ENCODE peak calls at places on chromosome 1, in six cellular contexts. Y is BJ, S is colonic mucosa, I is fibroblast of lung, F is left ventricle myocardium inferior, W is adipocyte. N is an unnamed sample. For H3K36me3 and H3K27me3, the result is how much of the 10 kb centered on the place peaks cover.

GRCh38 chr1:58813361-58813760 is 29.5 kb upstream of the JUN start:
- DNase-seq in Y (no peak), S (no peak), I (peak), F (no peak), W (no peak), N (no peak)

GRCh38 chr1:75908717-75909152 is 23.5 kb downstream of the ASB17 start:
- DNase-seq in Y (no peak), S (no peak), I (peak), F (no peak), W (peak), N (peak)

GRCh38 chr1:36781098-36781497 is 253.2 kb downstream of the GRIK3 start:
- DNase-seq in Y (no peak), S (no peak), I (no peak), F (no peak), W (no peak), N (no peak)

GRCh38 chr1:86845514-86845913 is 68.4 kb downstream of the SELENOF start:
- DNase-seq in Y (no peak), S (no peak), I (no peak), F (no peak), W (no peak), N (no peak)

GRCh38 chr1:201113451-201114244 is 1.4 kb upstream of the CACNA1S start:
- DNase-seq in Y (no peak), S (no peak), I (no peak), F (no peak), W (no peak), N (no peak)

GRCh38 chr1:53642215-53642555 is 96.8 kb downstream of the GLIS1 start:
- DNase-seq in Y (no peak), S (no peak), I (no peak), F (no peak), W (no peak), N (no peak)

GRCh38 chr1:74773540-74773939 is 40.6 kb downstream of the TYW3 start:
- DNase-seq in Y (no peak), S (no peak), I (no peak), F (no peak), W (no peak), N (no peak)

GRCh38 chr1:185559684-185560310 is 174.4 kb upstream of the HMCN1 start:
- DNase-seq in Y (no peak), S (peak), I (peak), F (peak), W (peak), N (peak)

GRCh38 chr1:244049142-244049968 is 1.7 kb upstream of the ZBTB18 start:
- DNase-seq in Y (no peak), S (peak), I (peak), F (peak), W (peak), N (no peak)

DNA sequence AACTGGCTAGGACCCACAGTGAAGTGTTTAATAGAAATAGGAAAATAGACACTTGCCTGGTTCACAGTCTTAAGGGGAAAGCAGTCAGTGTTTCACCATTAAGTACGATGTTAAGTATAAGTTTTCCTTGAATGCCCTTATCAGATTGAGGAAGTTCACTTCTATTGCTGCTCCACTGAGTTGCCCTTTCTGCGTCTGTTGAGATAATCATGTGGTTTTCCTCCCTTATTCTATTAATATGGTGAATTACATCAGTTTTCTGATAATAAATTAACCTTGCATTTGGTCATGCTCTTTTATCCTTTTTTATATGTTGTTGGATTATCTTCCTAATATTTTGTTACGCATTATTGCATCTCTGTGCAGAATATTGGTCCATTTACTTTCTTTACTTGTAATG is 21.4 kb downstream of the UTS2 start:
- DNase-seq in Y (no peak), S (no peak), I (no peak), F (no peak), W (no peak), N (no peak)
- H3K36me3 ChIP-seq in Y (under half), S (under half), I (under half), F (half or more), W (half or more), N (under half)

GRCh38 chr1:32363713-32364112 is 1.4 kb downstream of the TSSK3 start:
- DNase-seq in Y (no peak), S (no peak), I (no peak), F (no peak), W (no peak), N (no peak)
- H3K4me3 ChIP-seq in Y (no peak), S (no peak), I (no peak), F (no peak), W (no peak), N (no peak)

GRCh38 chr1:39677645-39678044 is 5.7 kb upstream of the NT5C1A start:
- DNase-seq in Y (no peak), S (no peak), I (no peak), F (no peak), W (no peak), N (no peak)
- H3K27me3 ChIP-seq in Y (under half), S (under half), I (under half), F (under half), W (half or more), N (under half)

GRCh38 chr1:61266738-61267137 is 184.4 kb downstream of the NFIA start:
- DNase-seq in Y (no peak), S (no peak), I (no peak), F (no peak), W (no peak), N (no peak)
- H3K36me3 ChIP-seq in Y (under half), S (under half), I (under half), F (under half), W (under half), N (under half)

GRCh38 chr1:93357242-93357641 is 11.5 kb downstream of the DR1 start:
- DNase-seq in Y (no peak), S (no peak), I (no peak), F (no peak), W (no peak), N (no peak)
- H3K4me3 ChIP-seq in Y (no peak), S (no peak), I (no peak), F (no peak), W (no peak), N (no peak)